ENCODE peak calls at places on chromosomes 12 and 14, in six cellular contexts. One of them, this sample, is unnamed.

GRCh38 chr12:40959041-40959440 is 229.1 kb upstream of the PDZRN4 start:
- DNase-seq in H1: no peak
- DNase-seq in GM12891: no peak
- DNase-seq in K562: no peak
- DNase-seq in HepG2: no peak
- DNase-seq in GM12878: no peak
- DNase-seq in this sample: no peak

GRCh38 chr14:68780358-68781160 is 12.3 kb downstream of the ZFP36L1 start:
- DNase-seq in H1: no peak
- DNase-seq in GM12891: no peak
- DNase-seq in K562: peak; percentile 82
- DNase-seq in HepG2: no peak
- DNase-seq in GM12878: no peak
- DNase-seq in this sample: no peak

GRCh38 chr12:62693291-62694040 is 226.8 kb downstream of the MON2 start:
- DNase-seq in H1: no peak
- DNase-seq in GM12891: no peak
- DNase-seq in K562: no peak
- DNase-seq in HepG2: no peak
- DNase-seq in GM12878: no peak
- DNase-seq in this sample: no peak

GRCh38 chr14:50318031-50318626 is 6.0 kb downstream of the DMAC2L start:
- DNase-seq in H1: no peak
- DNase-seq in GM12891: no peak
- DNase-seq in K562: peak; percentile 24
- DNase-seq in HepG2: peak; percentile 27
- DNase-seq in GM12878: no peak
- DNase-seq in this sample: no peak

GRCh38 chr14:102900631-102901571 is 21.6 kb upstream of the AMN start:
- DNase-seq in H1: no peak
- DNase-seq in GM12891: peak; percentile 37
- DNase-seq in K562: no peak
- DNase-seq in HepG2: no peak
- DNase-seq in GM12878: no peak
- DNase-seq in this sample: no peak

GRCh38 chr14:92668266-92668973 is 80.0 kb downstream of the LGMN start:
- DNase-seq in H1: no peak
- DNase-seq in GM12891: no peak
- DNase-seq in K562: no peak
- DNase-seq in HepG2: no peak
- DNase-seq in GM12878: no peak
- DNase-seq in this sample: no peak

GRCh38 chr14:36662543-36663403 is 1.1 kb downstream of the PAX9 start:
- DNase-seq in H1: peak; percentile 77
- DNase-seq in GM12891: no peak
- DNase-seq in K562: peak; percentile 27
- DNase-seq in HepG2: no peak
- DNase-seq in GM12878: no peak
- DNase-seq in this sample: no peak

GRCh38 chr14:53894456-53894855 is 62.2 kb downstream of the BMP4 start:
- DNase-seq in H1: no peak
- DNase-seq in GM12891: peak; percentile 5
- DNase-seq in K562: no peak
- DNase-seq in HepG2: no peak
- DNase-seq in GM12878: no peak
- DNase-seq in this sample: peak; percentile 6

GRCh38 chr12:67531051-67531450 is 117.5 kb upstream of the DYRK2 start:
- DNase-seq in H1: no peak
- DNase-seq in GM12891: no peak
- DNase-seq in K562: no peak
- DNase-seq in HepG2: no peak
- DNase-seq in GM12878: no peak
- DNase-seq in this sample: no peak

GRCh38 chr14:82642425-82642824 is 1108.8 kb upstream of the SEL1L start:
- DNase-seq in H1: peak; percentile 56
- DNase-seq in GM12891: no peak
- DNase-seq in K562: peak; percentile 23
- DNase-seq in HepG2: no peak
- DNase-seq in GM12878: no peak
- DNase-seq in this sample: no peak

GRCh38 chr12:45789025-45789424 is 59.5 kb downstream of the ARID2 start:
- DNase-seq in H1: no peak
- DNase-seq in GM12891: no peak
- DNase-seq in K562: no peak
- DNase-seq in HepG2: no peak
- DNase-seq in GM12878: no peak
- DNase-seq in this sample: no peak

GRCh38 chr14:64444984-64445845 is 20.1 kb upstream of the AKAP5 start:
- DNase-seq in H1: no peak
- DNase-seq in GM12891: peak; percentile 59
- DNase-seq in K562: peak; percentile 16
- DNase-seq in HepG2: no peak
- DNase-seq in GM12878: peak; percentile 84
- DNase-seq in this sample: peak; percentile 60

GRCh38 chr12:8658361-8658760 is 4.3 kb downstream of the MFAP5 start:
- DNase-seq in H1: no peak
- DNase-seq in GM12891: no peak
- DNase-seq in K562: no peak
- DNase-seq in HepG2: no peak
- DNase-seq in GM12878: no peak
- DNase-seq in this sample: no peak

GRCh38 chr12:88188180-88188579 is 46.1 kb downstream of the TMTC3 start:
- DNase-seq in H1: no peak
- DNase-seq in GM12891: no peak
- DNase-seq in K562: no peak
- DNase-seq in HepG2: no peak
- DNase-seq in GM12878: no peak
- DNase-seq in this sample: no peak

GRCh38 chr12:38761111-38761510 is 144.3 kb downstream of the CPNE8 start:
- DNase-seq in H1: no peak
- DNase-seq in GM12891: no peak
- DNase-seq in K562: no peak
- DNase-seq in HepG2: no peak
- DNase-seq in GM12878: no peak
- DNase-seq in this sample: no peak

GRCh38 chr12:75553865-75554555 is 42.6 kb upstream of the KRR1 start:
- DNase-seq in H1: no peak
- DNase-seq in GM12891: no peak
- DNase-seq in K562: no peak
- DNase-seq in HepG2: no peak
- DNase-seq in GM12878: no peak
- DNase-seq in this sample: no peak

GRCh38 chr12:109358154-109358869 is 10.6 kb downstream of the MYO1H start:
- DNase-seq in H1: no peak
- DNase-seq in GM12891: peak; percentile 6
- DNase-seq in K562: no peak
- DNase-seq in HepG2: no peak
- DNase-seq in GM12878: peak; percentile 34
- DNase-seq in this sample: peak; percentile 15

GRCh38 chr14:102775855-102776760 is 1.1 kb upstream of the TRAF3 start:
- DNase-seq in H1: no peak
- DNase-seq in GM12891: no peak
- DNase-seq in K562: peak; percentile 38
- DNase-seq in HepG2: peak; percentile 43
- DNase-seq in GM12878: no peak
- DNase-seq in this sample: no peak

GRCh38 chr14:102317564-102318248 is 1.8 kb upstream of the ZNF839 start:
- DNase-seq in H1: no peak
- DNase-seq in GM12891: no peak
- DNase-seq in K562: peak; percentile 37
- DNase-seq in HepG2: peak; percentile 71
- DNase-seq in GM12878: no peak
- DNase-seq in this sample: no peak

GRCh38 chr14:25108959-25109358 is 59.0 kb upstream of the STXBP6 start:
- DNase-seq in H1: no peak
- DNase-seq in GM12891: no peak
- DNase-seq in K562: no peak
- DNase-seq in HepG2: peak; percentile 32
- DNase-seq in GM12878: no peak
- DNase-seq in this sample: no peak
- TF ChIP-seq POLR2AphosphoS5 in H1: no peak
- TF ChIP-seq POLR2AphosphoS5 in GM12891: no peak
- TF ChIP-seq POLR2AphosphoS5 in K562: no peak
- TF ChIP-seq POLR2AphosphoS5 in HepG2: no peak
- TF ChIP-seq POLR2AphosphoS5 in GM12878: no peak
- TF ChIP-seq POLR2AphosphoS5 in this sample: no peak

DNA sequence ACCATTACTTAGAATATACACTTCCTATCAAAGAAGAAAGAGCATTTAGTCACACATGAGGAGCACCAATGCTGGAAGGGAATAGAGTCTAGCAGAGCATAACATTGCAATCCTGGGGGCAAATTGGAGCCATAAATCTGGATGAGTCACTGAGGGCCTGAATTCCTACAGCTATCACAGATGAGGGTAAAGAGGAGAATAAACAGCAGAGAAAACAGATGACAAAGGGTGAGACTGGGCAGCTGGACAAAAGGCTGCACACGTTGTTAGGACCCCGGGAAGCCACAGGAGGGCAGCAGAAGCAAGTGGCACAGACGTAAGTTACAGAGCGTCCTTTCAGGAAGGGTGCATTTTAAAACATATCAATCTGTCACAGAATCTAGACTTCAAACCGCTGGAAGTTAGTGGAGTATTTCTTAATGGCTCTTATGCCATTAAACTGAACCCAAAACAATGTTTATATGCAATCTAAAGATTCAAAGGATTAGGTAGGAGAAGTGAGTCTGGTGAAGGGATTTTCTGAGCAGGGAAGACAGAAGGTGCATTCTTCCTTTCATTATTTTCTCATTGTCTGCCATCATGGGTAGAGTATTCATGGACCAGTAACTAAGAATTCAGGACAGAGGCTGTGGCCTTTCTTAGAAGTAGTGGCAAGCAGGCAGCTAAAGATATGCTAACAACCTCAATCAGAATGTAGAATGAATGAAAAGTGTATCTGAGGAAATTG is 159.8 kb upstream of the DAAM1 start:
- DNase-seq in H1: peak; percentile 62
- DNase-seq in GM12891: peak; percentile 5
- DNase-seq in K562: peak; percentile 47
- DNase-seq in HepG2: peak; percentile 39
- DNase-seq in GM12878: peak; percentile 31
- DNase-seq in this sample: peak; percentile 12
- TF ChIP-seq TAF1 in H1: no peak
- TF ChIP-seq TAF1 in GM12891: no peak
- TF ChIP-seq TAF1 in K562: no peak
- TF ChIP-seq TAF1 in HepG2: no peak
- TF ChIP-seq TAF1 in GM12878: no peak
- TF ChIP-seq TAF1 in this sample: no peak

GRCh38 chr14:77026930-77027537 is 1.5 kb downstream of the IRF2BPL start:
- DNase-seq in H1: no peak
- DNase-seq in GM12891: peak; percentile 62
- DNase-seq in K562: peak; percentile 57
- DNase-seq in HepG2: no peak
- DNase-seq in GM12878: no peak
- DNase-seq in this sample: peak; percentile 67

GRCh38 chr14:77026166-77026929 is 2.2 kb downstream of the IRF2BPL start:
- DNase-seq in H1: peak; percentile 76
- DNase-seq in GM12891: no peak
- DNase-seq in K562: no peak
- DNase-seq in HepG2: no peak
- DNase-seq in GM12878: no peak
- DNase-seq in this sample: no peak

GRCh38 chr14:77025744-77026165 is 2.8 kb downstream of the IRF2BPL start:
- DNase-seq in H1: no peak
- DNase-seq in GM12891: no peak
- DNase-seq in K562: no peak
- DNase-seq in HepG2: no peak
- DNase-seq in GM12878: no peak
- DNase-seq in this sample: no peak

GRCh38 chr14:77028384-77029246 is at the start of gene IRF2BPL:
- DNase-seq in H1: peak; percentile 88
- DNase-seq in GM12891: peak; percentile 91
- DNase-seq in K562: peak; percentile 95
- DNase-seq in HepG2: peak; percentile 94
- DNase-seq in GM12878: peak; percentile 87
- DNase-seq in this sample: peak; percentile 91

DNA sequence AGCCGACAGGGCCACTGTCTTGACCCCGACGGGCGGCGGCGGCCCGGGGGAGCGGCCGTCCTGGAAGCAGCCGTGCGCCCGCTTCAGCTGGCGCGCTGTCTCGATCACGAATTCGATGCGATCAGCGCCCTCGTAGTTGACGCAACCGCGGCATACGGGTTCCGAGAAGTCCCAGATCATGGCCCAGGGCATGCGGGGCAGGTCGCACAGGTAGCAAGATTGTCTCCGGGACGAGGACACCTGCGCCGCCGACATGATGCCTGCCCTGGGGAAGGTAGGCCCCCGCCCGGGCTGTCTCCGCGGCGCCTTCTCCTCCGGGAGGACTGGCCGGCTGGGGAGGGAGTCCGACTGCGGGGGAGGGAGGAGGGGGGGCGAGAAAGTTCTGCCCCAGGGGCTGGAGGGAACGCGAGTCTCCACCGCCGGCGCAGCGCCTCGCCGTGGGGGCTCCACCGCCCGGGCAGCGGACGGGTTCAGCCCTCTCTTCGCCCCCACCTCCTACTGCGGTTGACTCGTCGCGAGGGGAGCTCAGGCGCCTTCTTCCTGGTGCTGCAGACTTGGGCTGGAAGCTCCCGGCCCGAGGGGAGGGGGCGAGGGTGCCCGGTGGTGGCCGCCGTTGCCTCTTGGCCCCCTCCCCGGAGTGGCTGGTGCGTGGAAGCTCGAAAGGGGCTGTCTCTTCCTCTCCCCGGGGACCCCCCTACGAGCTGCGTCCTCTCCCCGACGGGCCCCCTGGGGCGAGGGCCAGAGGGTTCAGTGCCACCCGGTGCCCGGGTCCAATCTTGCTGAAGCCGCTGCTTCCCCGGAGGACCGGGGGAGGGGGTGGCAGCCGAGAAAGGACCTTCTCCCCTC is 747 bp downstream of the IRF2BPL start:
- DNase-seq in H1: peak; percentile 66
- DNase-seq in GM12891: peak; percentile 54
- DNase-seq in K562: peak; percentile 78
- DNase-seq in HepG2: no peak
- DNase-seq in GM12878: no peak
- DNase-seq in this sample: peak; percentile 65
- TF ChIP-seq POLR2A in H1: no peak
- TF ChIP-seq POLR2A in GM12891: peak; percentile 48
- TF ChIP-seq POLR2A in K562: no peak
- TF ChIP-seq POLR2A in HepG2: peak; percentile 42
- TF ChIP-seq POLR2A in GM12878: peak; percentile 76
- TF ChIP-seq POLR2A in this sample: peak; percentile 65

GRCh38 chr12:112115259-112116045 is 6.9 kb upstream of the NAA25 start:
- DNase-seq in H1: no peak
- DNase-seq in GM12891: no peak
- DNase-seq in K562: peak; percentile 71
- DNase-seq in HepG2: no peak
- DNase-seq in GM12878: no peak
- DNase-seq in this sample: no peak

GRCh38 chr12:112112423-112113132 is 4.0 kb upstream of the NAA25 start:
- DNase-seq in H1: no peak
- DNase-seq in GM12891: no peak
- DNase-seq in K562: no peak
- DNase-seq in HepG2: no peak
- DNase-seq in GM12878: no peak
- DNase-seq in this sample: no peak

GRCh38 chr12:112111931-112112330 is 3.3 kb upstream of the NAA25 start:
- DNase-seq in H1: no peak
- DNase-seq in GM12891: no peak
- DNase-seq in K562: peak; percentile 35
- DNase-seq in HepG2: no peak
- DNase-seq in GM12878: no peak
- DNase-seq in this sample: no peak

GRCh38 chr12:112117685-112118084 is 7.7 kb upstream of the TRAFD1 start:
- DNase-seq in H1: no peak
- DNase-seq in GM12891: no peak
- DNase-seq in K562: no peak
- DNase-seq in HepG2: no peak
- DNase-seq in GM12878: no peak
- DNase-seq in this sample: no peak

GRCh38 chr12:112116232-112117060 is 7.9 kb upstream of the NAA25 start:
- DNase-seq in H1: peak; percentile 76
- DNase-seq in GM12891: no peak
- DNase-seq in K562: peak; percentile 96
- DNase-seq in HepG2: peak; percentile 83
- DNase-seq in GM12878: no peak
- DNase-seq in this sample: no peak
- TF ChIP-seq POLR2AphosphoS5 in H1: peak; percentile 17
- TF ChIP-seq POLR2AphosphoS5 in GM12891: no peak
- TF ChIP-seq POLR2AphosphoS5 in K562: peak; percentile 71
- TF ChIP-seq POLR2AphosphoS5 in HepG2: peak; percentile 90
- TF ChIP-seq POLR2AphosphoS5 in GM12878: peak; percentile 42
- TF ChIP-seq POLR2AphosphoS5 in this sample: no peak